ENCODE peak calls at places on chromosomes 5 and 9, in five cellular contexts. U is SK-N-SH, P is brain microvascular endothelial cell, S is retinal pigment epithelial cell, H is fibroblast of the aortic adventitia. C is an unnamed sample.

GRCh38 chr5:138724470-138725146 is 28.6 kb upstream of the CTNNA1 start:
- DNase-seq in U (no peak), P (no peak), S (no peak), H (peak; percentile 43), C (peak; percentile 76)

GRCh38 chr9:126295936-126296600 is 30.6 kb upstream of the MVB12B start:
- DNase-seq in U (no peak), P (no peak), S (no peak), H (no peak), C (no peak)

GRCh38 chr9:28651050-28651722 is 1077.9 kb upstream of the C9orf72 start:
- DNase-seq in U (no peak), P (no peak), S (no peak), H (no peak), C (no peak)

GRCh38 chr5:100430268-100430900 is 104.8 kb upstream of the FAM174A start:
- DNase-seq in U (peak; percentile 37), P (peak; percentile 41), S (no peak), H (peak; percentile 49), C (peak; percentile 54)

GRCh38 chr9:122519376-122519775 is 435 bp downstream of the OR1J4 start:
- DNase-seq in U (no peak), P (no peak), S (no peak), H (no peak), C (no peak)

GRCh38 chr9:95074632-95075269 is 242.8 kb downstream of the FANCC start:
- DNase-seq in U (no peak), P (no peak), S (no peak), H (no peak), C (no peak)

GRCh38 chr9:16928179-16928945 is 57.9 kb upstream of the BNC2 start:
- DNase-seq in U (no peak), P (peak; percentile 38), S (no peak), H (no peak), C (no peak)

GRCh38 chr9:107363511-107364182 is 80.6 kb downstream of the RAD23B start:
- DNase-seq in U (peak; percentile 75), P (no peak), S (no peak), H (no peak), C (no peak)

GRCh38 chr9:77015291-77016048 is 4.0 kb upstream of the FOXB2 start:
- DNase-seq in U (peak; percentile 22), P (no peak), S (no peak), H (no peak), C (no peak)

GRCh38 chr5:6708814-6709213 is 4.4 kb upstream of the TENT4A start:
- DNase-seq in U (no peak), P (no peak), S (no peak), H (no peak), C (no peak)

GRCh38 chr9:29456940-29457339 is 1883.7 kb upstream of the C9orf72 start:
- DNase-seq in U (no peak), P (no peak), S (no peak), H (peak; percentile 86), C (peak; percentile 56)

GRCh38 chr9:21096172-21096900 is 18.6 kb upstream of the IFNB1 start:
- DNase-seq in U (no peak), P (peak; percentile 26), S (no peak), H (peak; percentile 86), C (peak; percentile 52)
- TF ChIP-seq CTCF in U (no peak), P (no peak), S (no peak), H (no peak), C (no peak)

DNA sequence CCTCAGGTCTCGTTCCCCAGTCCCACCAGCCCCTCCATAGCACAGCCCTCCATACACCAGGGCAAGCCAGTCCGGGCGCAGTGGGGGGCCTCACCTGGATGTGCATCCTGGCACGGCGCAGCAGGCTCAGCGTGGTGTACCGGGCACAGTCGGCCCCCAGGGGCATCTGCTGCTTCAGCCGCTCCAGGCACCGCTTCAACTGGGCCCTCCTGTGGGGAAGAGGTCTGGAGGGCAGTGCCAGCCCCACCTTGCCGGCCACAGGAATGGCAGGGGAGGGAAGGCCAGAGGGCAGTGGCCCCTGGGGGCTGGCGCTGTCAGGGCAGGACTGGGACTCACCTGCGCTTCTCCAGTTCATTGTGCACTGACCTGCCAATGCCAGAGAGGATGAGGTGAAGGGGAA is 1.4 kb downstream of the MXD3 start:
- DNase-seq in U (no peak), P (no peak), S (no peak), H (no peak), C (no peak)
- H3K4me3 ChIP-seq in U (peak overlapping the region; percentile 59), P (peak overlapping the region; percentile 65), S (peak overlapping the region; percentile 68), H (peak overlapping the region; percentile 77), C (no peak overlapping the region)

GRCh38 chr9:120286530-120286929 is 293.4 kb downstream of the CDK5RAP2 start:
- DNase-seq in U (no peak), P (no peak), S (no peak), H (no peak), C (no peak)
- TF ChIP-seq CTCF in U (no peak), P (no peak), S (no peak), H (no peak), C (no peak)

GRCh38 chr5:107894361-107894760 is 223.6 kb upstream of the EFNA5 start:
- DNase-seq in U (no peak), P (no peak), S (no peak), H (peak; percentile 33), C (peak; percentile 58)
- H3K4me3 ChIP-seq in U (no peak overlapping the region), P (no peak overlapping the region), S (no peak overlapping the region), H (no peak overlapping the region), C (no peak overlapping the region)

GRCh38 chr5:149314571-149315111 is 30.7 kb upstream of the GRPEL2 start:
- DNase-seq in U (no peak), P (no peak), S (no peak), H (no peak), C (no peak)
- TF ChIP-seq CTCF in U (no peak), P (no peak), S (peak; percentile 29), H (no peak), C (no peak)

GRCh38 chr9:127785023-127785932 is 556 bp upstream of the CDK9 start:
- DNase-seq in U (peak; percentile 97), P (peak; percentile 57), S (no peak), H (peak; percentile 76), C (peak; percentile 82)

GRCh38 chr9:127785933-127786772 is at the start of gene CDK9:
- DNase-seq in U (peak; percentile 98), P (peak; percentile 80), S (no peak), H (peak; percentile 82), C (peak; percentile 90)

GRCh38 chr9:127781821-127782220 is 3.4 kb upstream of the SH2D3C start:
- DNase-seq in U (no peak), P (no peak), S (no peak), H (no peak), C (no peak)

GRCh38 chr9:127783111-127783621 is 2.7 kb upstream of the CDK9 start:
- DNase-seq in U (no peak), P (no peak), S (no peak), H (no peak), C (no peak)

DNA sequence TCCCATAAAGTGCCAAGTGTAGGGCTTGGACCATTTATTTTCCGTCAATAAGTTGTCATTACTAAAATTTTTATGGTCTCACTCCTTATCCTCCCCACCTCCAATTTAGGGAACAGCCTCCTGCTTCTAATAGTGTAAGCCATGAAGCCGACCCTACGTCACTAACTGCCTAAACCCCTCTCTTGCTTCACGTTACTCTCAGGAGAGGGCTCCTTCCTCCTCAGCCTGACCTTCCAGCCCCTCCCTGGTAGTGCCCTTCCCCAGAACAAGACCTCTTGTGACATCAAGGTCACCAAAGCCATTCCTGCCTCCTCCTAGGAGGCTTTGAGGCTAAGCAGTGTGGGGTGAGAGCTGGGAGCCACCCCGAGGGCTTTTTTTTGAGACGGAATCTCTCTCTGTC is 2.2 kb upstream of the CDK9 start:
- DNase-seq in U (no peak), P (no peak), S (no peak), H (no peak), C (no peak)
- H3K4me3 ChIP-seq in U (no peak overlapping the region), P (no peak overlapping the region), S (no peak overlapping the region), H (no peak overlapping the region), C (no peak overlapping the region)

GRCh38 chr9:134253596-134254205 is 72.6 kb upstream of the RXRA start:
- DNase-seq in U (no peak), P (no peak), S (no peak), H (peak; percentile 42), C (peak; percentile 22)
- TF ChIP-seq CTCF in U (no peak), P (no peak), S (no peak), H (no peak), C (no peak)

DNA sequence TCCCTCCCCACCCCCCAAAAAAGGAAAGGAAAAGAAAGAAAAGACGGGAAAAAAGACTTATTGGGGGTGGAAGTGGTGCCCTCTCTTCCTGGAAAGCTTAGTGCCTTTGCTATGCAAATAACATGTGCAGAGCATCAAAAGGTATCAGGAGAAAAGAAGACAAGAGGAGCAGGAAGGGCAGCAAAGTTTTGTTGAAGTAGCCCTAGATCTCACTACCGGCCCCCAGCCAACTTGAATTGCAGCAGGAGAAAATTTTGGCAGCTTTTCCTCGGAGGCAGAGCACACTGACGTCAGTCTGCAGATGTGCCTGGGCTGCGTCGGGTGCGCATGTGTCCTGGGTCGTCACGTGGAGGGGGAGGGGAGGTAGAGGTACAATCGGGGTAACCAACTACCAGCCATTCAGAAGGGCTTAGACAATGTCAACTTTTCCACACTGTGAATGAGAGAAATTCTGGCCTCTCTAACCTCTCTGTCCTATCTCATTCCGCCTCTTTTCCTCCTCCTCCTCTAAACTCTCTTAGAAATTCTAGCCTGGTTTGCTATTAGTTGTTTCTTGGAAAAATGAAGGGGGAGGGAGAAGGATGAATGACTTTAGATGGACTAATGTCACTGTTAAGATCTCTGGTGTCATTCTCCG is at the start of gene ADAMTS6:
- DNase-seq in U (peak; percentile 78), P (peak; percentile 95), S (no peak), H (peak; percentile 99), C (peak; percentile 99)
- H3K4me3 ChIP-seq in U (peak within 1 kb of the TSS; percentile 74), P (peak within 1 kb of the TSS; percentile 75), S (peak within 1 kb of the TSS; percentile 83), H (peak within 1 kb of the TSS; percentile 73), C (peak within 1 kb of the TSS; percentile 58)

DNA sequence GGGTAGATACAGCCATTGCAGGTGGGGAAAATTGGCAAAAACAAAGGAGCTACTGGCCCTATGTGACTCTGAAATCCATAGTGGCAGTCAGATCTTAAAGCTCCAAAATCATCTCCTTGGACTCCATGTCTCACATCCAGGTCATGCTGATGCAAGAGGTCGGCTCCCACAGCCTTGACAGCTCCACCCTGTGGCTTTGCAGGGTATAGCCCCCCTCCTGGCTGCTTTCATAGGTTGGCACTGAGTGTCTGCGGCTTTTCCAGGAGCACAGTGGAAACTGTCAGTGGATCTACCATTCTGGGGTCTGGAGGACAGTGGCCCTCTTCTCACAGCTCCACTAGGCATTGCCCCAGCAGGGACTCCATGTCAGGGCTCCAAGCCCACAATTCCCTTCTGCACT is 1190.1 kb downstream of the CDH12 start:
- DNase-seq in U (no peak), P (no peak), S (no peak), H (no peak), C (no peak)
- TF ChIP-seq CTCF in U (peak; percentile 39), P (peak; percentile 9), S (no peak), H (no peak), C (peak; percentile 5)

DNA sequence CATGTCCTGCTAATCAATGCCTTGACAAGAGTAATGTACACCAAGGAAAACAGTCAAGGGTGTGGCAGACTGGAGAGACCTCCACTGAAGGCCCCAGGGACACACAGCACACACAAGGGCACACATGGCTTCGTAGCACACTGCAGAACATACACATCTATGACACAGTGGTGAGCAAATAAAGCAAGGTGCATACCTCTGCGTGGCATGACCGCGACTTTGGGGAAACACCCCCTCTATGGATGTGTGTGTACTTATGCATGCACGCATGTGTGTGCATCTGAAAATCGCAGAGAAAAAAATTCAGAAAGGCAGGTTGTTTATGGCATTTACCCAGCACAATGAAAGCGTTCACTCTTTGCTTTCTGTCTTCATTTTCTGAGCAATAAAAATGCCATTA is 20.5 kb downstream of the SEMA4D start:
- DNase-seq in U (no peak), P (no peak), S (no peak), H (no peak), C (no peak)
- H3K4me3 ChIP-seq in U (no peak overlapping the region), P (no peak overlapping the region), S (no peak overlapping the region), H (no peak overlapping the region), C (no peak overlapping the region)

C was measured in cardiac fibroblast.